ENCODE peak calls at places on chromosomes 4 and X, in six cellular contexts. One of them, this sample, is unnamed.

GRCh38 chrX:77740376-77740905 is 45.6 kb downstream of the ATRX start:
- DNase-seq in HFF-Myc: no peak
- DNase-seq in IMR-90: no peak
- DNase-seq in brain microvascular endothelial cell: no peak
- DNase-seq in AG10803: no peak
- DNase-seq in neuronal stem cell: no peak
- DNase-seq in this sample: no peak

GRCh38 chr4:41504167-41504566 is 33.8 kb upstream of the LIMCH1 start:
- DNase-seq in brain microvascular endothelial cell: no peak
- DNase-seq in HFF-Myc: no peak
- DNase-seq in IMR-90: no peak
- DNase-seq in AG10803: no peak
- DNase-seq in neuronal stem cell: no peak
- DNase-seq in this sample: no peak

GRCh38 chrX:108313662-108314061 is 124.6 kb downstream of the COL4A6 start:
- DNase-seq in brain microvascular endothelial cell: peak; percentile 58
- DNase-seq in AG10803: no peak
- DNase-seq in IMR-90: peak; percentile 60
- DNase-seq in neuronal stem cell: no peak
- DNase-seq in HFF-Myc: no peak
- DNase-seq in this sample: no peak

GRCh38 chrX:129781134-129782014 is 1.6 kb downstream of the SASH3 start:
- DNase-seq in IMR-90: no peak
- DNase-seq in brain microvascular endothelial cell: no peak
- DNase-seq in HFF-Myc: no peak
- DNase-seq in AG10803: no peak
- DNase-seq in neuronal stem cell: no peak
- DNase-seq in this sample: no peak

GRCh38 chrX:97524340-97524739 is 640.6 kb downstream of the RPA4 start:
- DNase-seq in neuronal stem cell: no peak
- DNase-seq in HFF-Myc: no peak
- DNase-seq in IMR-90: peak; percentile 12
- DNase-seq in brain microvascular endothelial cell: no peak
- DNase-seq in AG10803: no peak
- DNase-seq in this sample: no peak

GRCh38 chr4:112633477-112634235 is 3.1 kb downstream of the ZGRF1 start:
- DNase-seq in neuronal stem cell: no peak
- DNase-seq in HFF-Myc: no peak
- DNase-seq in AG10803: peak; percentile 55
- DNase-seq in IMR-90: peak; percentile 43
- DNase-seq in brain microvascular endothelial cell: no peak
- DNase-seq in this sample: no peak

GRCh38 chr4:121053601-121054143 is 18.7 kb downstream of the NDNF start:
- DNase-seq in neuronal stem cell: no peak
- DNase-seq in AG10803: peak; percentile 72
- DNase-seq in brain microvascular endothelial cell: peak; percentile 40
- DNase-seq in HFF-Myc: peak; percentile 14
- DNase-seq in IMR-90: no peak
- DNase-seq in this sample: no peak

GRCh38 chrX:129318375-129318774 is 204.9 kb downstream of the SMARCA1 start:
- DNase-seq in neuronal stem cell: no peak
- DNase-seq in AG10803: peak; percentile 17
- DNase-seq in IMR-90: peak; percentile 35
- DNase-seq in HFF-Myc: no peak
- DNase-seq in brain microvascular endothelial cell: peak; percentile 26
- DNase-seq in this sample: no peak

GRCh38 chr4:30721353-30722091 is 1.4 kb downstream of the PCDH7 start:
- DNase-seq in brain microvascular endothelial cell: no peak
- DNase-seq in HFF-Myc: no peak
- DNase-seq in AG10803: no peak
- DNase-seq in neuronal stem cell: peak; percentile 54
- DNase-seq in IMR-90: peak; percentile 44
- DNase-seq in this sample: no peak

GRCh38 chrX:40411350-40412111 is 169.2 kb upstream of the ATP6AP2 start:
- DNase-seq in HFF-Myc: no peak
- DNase-seq in neuronal stem cell: no peak
- DNase-seq in IMR-90: no peak
- DNase-seq in AG10803: no peak
- DNase-seq in brain microvascular endothelial cell: no peak
- DNase-seq in this sample: no peak

GRCh38 chrX:40418413-40419195 is 162.2 kb upstream of the ATP6AP2 start:
- DNase-seq in HFF-Myc: no peak
- DNase-seq in AG10803: no peak
- DNase-seq in brain microvascular endothelial cell: no peak
- DNase-seq in neuronal stem cell: no peak
- DNase-seq in IMR-90: no peak
- DNase-seq in this sample: no peak

GRCh38 chrX:40410859-40411258 is 169.9 kb upstream of the ATP6AP2 start:
- DNase-seq in HFF-Myc: no peak
- DNase-seq in brain microvascular endothelial cell: no peak
- DNase-seq in neuronal stem cell: no peak
- DNase-seq in IMR-90: no peak
- DNase-seq in AG10803: no peak
- DNase-seq in this sample: no peak

GRCh38 chrX:40415675-40416074 is 165.1 kb upstream of the ATP6AP2 start:
- DNase-seq in HFF-Myc: no peak
- DNase-seq in brain microvascular endothelial cell: no peak
- DNase-seq in AG10803: no peak
- DNase-seq in neuronal stem cell: no peak
- DNase-seq in IMR-90: no peak
- DNase-seq in this sample: no peak

GRCh38 chrX:40414335-40414734 is 166.4 kb upstream of the ATP6AP2 start:
- DNase-seq in neuronal stem cell: no peak
- DNase-seq in brain microvascular endothelial cell: no peak
- DNase-seq in IMR-90: no peak
- DNase-seq in HFF-Myc: no peak
- DNase-seq in AG10803: no peak
- DNase-seq in this sample: no peak
- H3K4me3 ChIP-seq in neuronal stem cell: no peak overlapping the region
- H3K4me3 ChIP-seq in brain microvascular endothelial cell: no peak overlapping the region
- H3K4me3 ChIP-seq in IMR-90: no peak overlapping the region
- H3K4me3 ChIP-seq in HFF-Myc: no peak overlapping the region
- H3K4me3 ChIP-seq in AG10803: no peak overlapping the region
- H3K4me3 ChIP-seq in this sample: no peak overlapping the region

GRCh38 chr4:54110019-54110416 is 10.1 kb downstream of the GSX2 start:
- DNase-seq in brain microvascular endothelial cell: no peak
- DNase-seq in HFF-Myc: no peak
- DNase-seq in AG10803: no peak
- DNase-seq in neuronal stem cell: no peak
- DNase-seq in IMR-90: no peak
- DNase-seq in this sample: no peak
- H3K4me3 ChIP-seq in brain microvascular endothelial cell: no peak overlapping the region
- H3K4me3 ChIP-seq in HFF-Myc: no peak overlapping the region
- H3K4me3 ChIP-seq in AG10803: no peak overlapping the region
- H3K4me3 ChIP-seq in neuronal stem cell: no peak overlapping the region
- H3K4me3 ChIP-seq in IMR-90: no peak overlapping the region
- H3K4me3 ChIP-seq in this sample: peak overlapping the region; percentile 18

GRCh38 chr4:83214079-83214478 is 70.5 kb downstream of the COQ2 start:
- DNase-seq in HFF-Myc: no peak
- DNase-seq in IMR-90: no peak
- DNase-seq in brain microvascular endothelial cell: no peak
- DNase-seq in neuronal stem cell: no peak
- DNase-seq in AG10803: no peak
- DNase-seq in this sample: no peak

GRCh38 chr4:83217721-83218522 is 66.7 kb downstream of the COQ2 start:
- DNase-seq in IMR-90: no peak
- DNase-seq in HFF-Myc: no peak
- DNase-seq in neuronal stem cell: no peak
- DNase-seq in brain microvascular endothelial cell: no peak
- DNase-seq in AG10803: no peak
- DNase-seq in this sample: no peak

GRCh38 chr4:83219344-83219990 is 65.1 kb downstream of the COQ2 start:
- DNase-seq in IMR-90: no peak
- DNase-seq in AG10803: peak; percentile 80
- DNase-seq in HFF-Myc: no peak
- DNase-seq in neuronal stem cell: no peak
- DNase-seq in brain microvascular endothelial cell: no peak
- DNase-seq in this sample: no peak

GRCh38 chr4:83219991-83220360 is 64.6 kb downstream of the COQ2 start:
- DNase-seq in neuronal stem cell: no peak
- DNase-seq in IMR-90: no peak
- DNase-seq in brain microvascular endothelial cell: no peak
- DNase-seq in HFF-Myc: no peak
- DNase-seq in AG10803: peak; percentile 25
- DNase-seq in this sample: no peak

GRCh38 chr4:83216856-83217683 is 67.5 kb downstream of the COQ2 start:
- DNase-seq in IMR-90: no peak
- DNase-seq in AG10803: no peak
- DNase-seq in brain microvascular endothelial cell: no peak
- DNase-seq in neuronal stem cell: no peak
- DNase-seq in HFF-Myc: no peak
- DNase-seq in this sample: no peak
- H3K4me3 ChIP-seq in IMR-90: no peak overlapping the region
- H3K4me3 ChIP-seq in AG10803: no peak overlapping the region
- H3K4me3 ChIP-seq in brain microvascular endothelial cell: no peak overlapping the region
- H3K4me3 ChIP-seq in neuronal stem cell: no peak overlapping the region
- H3K4me3 ChIP-seq in HFF-Myc: no peak overlapping the region
- H3K4me3 ChIP-seq in this sample: no peak overlapping the region

GRCh38 chr4:105780176-105780575 is 71.6 kb downstream of the GSTCD start:
- DNase-seq in AG10803: no peak
- DNase-seq in neuronal stem cell: no peak
- DNase-seq in HFF-Myc: no peak
- DNase-seq in brain microvascular endothelial cell: no peak
- DNase-seq in IMR-90: no peak
- DNase-seq in this sample: no peak
- H3K4me3 ChIP-seq in AG10803: no peak overlapping the region
- H3K4me3 ChIP-seq in neuronal stem cell: no peak overlapping the region
- H3K4me3 ChIP-seq in HFF-Myc: no peak overlapping the region
- H3K4me3 ChIP-seq in brain microvascular endothelial cell: no peak overlapping the region
- H3K4me3 ChIP-seq in IMR-90: no peak overlapping the region
- H3K4me3 ChIP-seq in this sample: no peak overlapping the region

GRCh38 chr4:81469774-81470455 is 1.8 kb downstream of the RASGEF1B start:
- DNase-seq in brain microvascular endothelial cell: no peak
- DNase-seq in HFF-Myc: no peak
- DNase-seq in IMR-90: no peak
- DNase-seq in neuronal stem cell: no peak
- DNase-seq in AG10803: no peak
- DNase-seq in this sample: no peak
- H3K4me3 ChIP-seq in brain microvascular endothelial cell: no peak overlapping the region
- H3K4me3 ChIP-seq in HFF-Myc: no peak overlapping the region
- H3K4me3 ChIP-seq in IMR-90: peak overlapping the region; percentile 77
- H3K4me3 ChIP-seq in neuronal stem cell: no peak overlapping the region
- H3K4me3 ChIP-seq in AG10803: no peak overlapping the region
- H3K4me3 ChIP-seq in this sample: peak overlapping the region; percentile 77

DNA sequence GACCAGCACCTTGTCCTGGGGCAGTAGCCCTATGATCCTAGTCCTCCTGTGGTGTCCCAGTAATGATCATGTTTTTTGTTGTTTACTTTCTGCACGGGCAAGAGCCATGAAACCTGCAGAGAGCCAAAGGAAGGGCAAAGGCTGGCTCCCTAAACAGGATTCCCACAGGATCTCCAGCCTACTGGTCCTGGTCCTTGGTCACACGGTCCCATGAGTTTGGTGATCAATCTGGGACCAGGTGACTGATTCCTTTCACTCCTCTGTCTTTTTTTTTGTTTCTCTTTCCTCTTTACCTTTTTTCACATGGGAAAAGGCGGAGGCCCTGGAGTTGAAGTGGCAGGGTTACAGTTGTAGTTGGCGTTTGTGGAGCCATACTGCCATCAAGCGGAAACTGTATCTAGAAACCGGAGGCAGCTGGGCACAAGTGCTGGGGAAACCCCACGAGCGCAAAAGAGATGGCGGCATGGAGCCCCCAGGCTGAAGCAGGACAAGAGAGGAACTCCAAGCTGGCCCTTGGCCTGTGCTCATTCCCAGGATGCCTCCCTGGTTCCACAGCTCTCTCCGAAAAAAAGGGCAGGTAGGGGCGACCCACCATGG is 34.6 kb downstream of the NBDY start:
- DNase-seq in neuronal stem cell: no peak
- DNase-seq in brain microvascular endothelial cell: peak; percentile 16
- DNase-seq in IMR-90: peak; percentile 75
- DNase-seq in HFF-Myc: no peak
- DNase-seq in AG10803: no peak
- DNase-seq in this sample: peak; percentile 83
- H3K4me3 ChIP-seq in neuronal stem cell: peak overlapping the region; percentile 41
- H3K4me3 ChIP-seq in brain microvascular endothelial cell: peak overlapping the region; percentile 37
- H3K4me3 ChIP-seq in IMR-90: peak overlapping the region; percentile 49
- H3K4me3 ChIP-seq in HFF-Myc: no peak overlapping the region
- H3K4me3 ChIP-seq in AG10803: no peak overlapping the region
- H3K4me3 ChIP-seq in this sample: peak overlapping the region; percentile 49

GRCh38 chrX:17405225-17405969 is 30.4 kb downstream of the NHS start:
- DNase-seq in brain microvascular endothelial cell: peak; percentile 39
- DNase-seq in neuronal stem cell: no peak
- DNase-seq in IMR-90: peak; percentile 53
- DNase-seq in AG10803: peak; percentile 50
- DNase-seq in HFF-Myc: no peak
- DNase-seq in this sample: no peak
- H3K4me3 ChIP-seq in brain microvascular endothelial cell: no peak overlapping the region
- H3K4me3 ChIP-seq in neuronal stem cell: no peak overlapping the region
- H3K4me3 ChIP-seq in IMR-90: no peak overlapping the region
- H3K4me3 ChIP-seq in AG10803: no peak overlapping the region
- H3K4me3 ChIP-seq in HFF-Myc: no peak overlapping the region
- H3K4me3 ChIP-seq in this sample: no peak overlapping the region

GRCh38 chr4:152075253-152075928 is 314.6 kb upstream of the GATB start:
- DNase-seq in IMR-90: no peak
- DNase-seq in neuronal stem cell: no peak
- DNase-seq in brain microvascular endothelial cell: no peak
- DNase-seq in HFF-Myc: no peak
- DNase-seq in AG10803: no peak
- DNase-seq in this sample: no peak
- H3K4me3 ChIP-seq in IMR-90: no peak overlapping the region
- H3K4me3 ChIP-seq in neuronal stem cell: no peak overlapping the region
- H3K4me3 ChIP-seq in brain microvascular endothelial cell: no peak overlapping the region
- H3K4me3 ChIP-seq in HFF-Myc: no peak overlapping the region
- H3K4me3 ChIP-seq in AG10803: no peak overlapping the region
- H3K4me3 ChIP-seq in this sample: no peak overlapping the region

DNA sequence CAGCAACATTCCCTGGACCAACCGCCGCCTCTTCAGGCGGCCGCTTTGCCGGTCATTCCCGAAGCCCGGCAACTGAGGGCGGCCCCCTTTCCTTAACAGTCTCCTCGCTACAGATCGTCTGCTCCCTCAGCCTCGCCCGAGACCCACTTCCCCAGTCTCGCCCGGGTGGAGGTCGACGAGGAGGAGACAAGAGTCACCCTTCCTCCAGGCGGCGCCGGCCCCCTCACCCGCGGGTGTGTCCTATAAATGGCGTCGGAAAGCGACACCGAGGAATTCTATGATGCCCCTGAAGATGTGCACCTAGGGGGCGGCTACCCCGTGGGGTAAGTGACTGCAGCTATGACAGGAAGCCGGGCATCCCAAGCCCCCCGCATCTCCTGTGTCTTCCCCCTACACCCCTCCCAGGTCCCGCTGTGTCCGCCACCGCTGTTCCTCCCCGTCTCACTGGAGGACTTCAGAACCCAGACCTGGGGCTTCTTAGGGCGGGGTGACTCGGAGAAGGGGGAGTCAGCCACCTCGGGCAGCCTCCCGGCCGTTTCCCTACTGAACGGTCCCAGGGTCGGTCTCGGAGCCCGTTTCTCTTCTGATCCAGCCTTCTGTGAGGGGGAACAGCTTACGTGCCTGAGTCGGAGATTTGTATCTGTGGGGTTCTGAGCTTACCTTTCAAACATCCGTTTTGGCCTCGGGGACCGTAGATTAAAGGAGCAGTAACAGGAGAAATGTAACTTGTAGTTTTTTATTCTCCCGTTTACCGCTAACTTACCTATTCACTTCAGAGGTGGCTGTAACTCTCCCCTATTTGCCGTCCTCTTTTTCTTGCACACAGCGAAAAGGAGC is 570 bp downstream of the WDR44 start:
- DNase-seq in neuronal stem cell: peak; percentile 24
- DNase-seq in AG10803: no peak
- DNase-seq in brain microvascular endothelial cell: peak; percentile 9
- DNase-seq in HFF-Myc: no peak
- DNase-seq in IMR-90: no peak
- DNase-seq in this sample: no peak
- H3K4me3 ChIP-seq in neuronal stem cell: peak overlapping the region; percentile 74
- H3K4me3 ChIP-seq in AG10803: peak overlapping the region; percentile 82
- H3K4me3 ChIP-seq in brain microvascular endothelial cell: peak overlapping the region; percentile 75
- H3K4me3 ChIP-seq in HFF-Myc: peak overlapping the region; percentile 76
- H3K4me3 ChIP-seq in IMR-90: peak overlapping the region; percentile 82
- H3K4me3 ChIP-seq in this sample: peak overlapping the region; percentile 53